ENCODE peak calls at places on chromosomes 1 and 21, in eight cellular contexts. One of them, this sample, is unnamed.

GRCh38 chr1:231748744-231749143 is 122.2 kb downstream of the DISC1 start:
- DNase-seq in COLO829: no peak
- DNase-seq in NCI-H2081: no peak
- DNase-seq in Jurkat, Clone E6-1: no peak
- DNase-seq in lower leg skin: no peak
- DNase-seq in NCI-H1436: no peak
- DNase-seq in stimulated activated effector memory CD8-positive, alpha-beta T cell treated with anti-CD3 and anti-CD28 coated beads, Interleukin-12 subunit alpha, Interleukin-12 subunit beta, amount 100 ng/mL, for 72 hours: no peak
- DNase-seq in HAP-1: no peak
- DNase-seq in this sample: peak

GRCh38 chr1:155269381-155269780 is 3.9 kb downstream of the CLK2 start:
- DNase-seq in COLO829: no peak
- DNase-seq in NCI-H2081: no peak
- DNase-seq in Jurkat, Clone E6-1: no peak
- DNase-seq in lower leg skin: no peak
- DNase-seq in NCI-H1436: no peak
- DNase-seq in stimulated activated effector memory CD8-positive, alpha-beta T cell treated with anti-CD3 and anti-CD28 coated beads, Interleukin-12 subunit alpha, Interleukin-12 subunit beta, amount 100 ng/mL, for 72 hours: no peak
- DNase-seq in HAP-1: no peak
- DNase-seq in this sample: no peak

GRCh38 chr1:188584119-188584518 is 1755.4 kb downstream of the PLA2G4A start:
- DNase-seq in COLO829: no peak
- DNase-seq in NCI-H2081: no peak
- DNase-seq in Jurkat, Clone E6-1: no peak
- DNase-seq in lower leg skin: no peak
- DNase-seq in NCI-H1436: no peak
- DNase-seq in stimulated activated effector memory CD8-positive, alpha-beta T cell treated with anti-CD3 and anti-CD28 coated beads, Interleukin-12 subunit alpha, Interleukin-12 subunit beta, amount 100 ng/mL, for 72 hours: no peak
- DNase-seq in HAP-1: no peak
- DNase-seq in this sample: no peak

GRCh38 chr1:116754203-116754977 is at the start of gene CD2:
- DNase-seq in COLO829: no peak
- DNase-seq in NCI-H2081: no peak
- DNase-seq in Jurkat, Clone E6-1: peak
- DNase-seq in lower leg skin: no peak
- DNase-seq in NCI-H1436: no peak
- DNase-seq in stimulated activated effector memory CD8-positive, alpha-beta T cell treated with anti-CD3 and anti-CD28 coated beads, Interleukin-12 subunit alpha, Interleukin-12 subunit beta, amount 100 ng/mL, for 72 hours: no peak
- DNase-seq in HAP-1: no peak
- DNase-seq in this sample: no peak

GRCh38 chr21:45788635-45789506 is 145.3 kb downstream of the PCBP3 start:
- DNase-seq in COLO829: no peak
- DNase-seq in NCI-H2081: no peak
- DNase-seq in Jurkat, Clone E6-1: no peak
- DNase-seq in lower leg skin: no peak
- DNase-seq in NCI-H1436: no peak
- DNase-seq in stimulated activated effector memory CD8-positive, alpha-beta T cell treated with anti-CD3 and anti-CD28 coated beads, Interleukin-12 subunit alpha, Interleukin-12 subunit beta, amount 100 ng/mL, for 72 hours: no peak
- DNase-seq in HAP-1: no peak
- DNase-seq in this sample: peak

GRCh38 chr1:229278120-229278741 is 7.3 kb downstream of the RAB4A start:
- DNase-seq in COLO829: no peak
- DNase-seq in NCI-H2081: no peak
- DNase-seq in Jurkat, Clone E6-1: no peak
- DNase-seq in lower leg skin: no peak
- DNase-seq in NCI-H1436: no peak
- DNase-seq in stimulated activated effector memory CD8-positive, alpha-beta T cell treated with anti-CD3 and anti-CD28 coated beads, Interleukin-12 subunit alpha, Interleukin-12 subunit beta, amount 100 ng/mL, for 72 hours: no peak
- DNase-seq in HAP-1: no peak
- DNase-seq in this sample: no peak

GRCh38 chr1:230866171-230866811 is 2.0 kb downstream of the C1orf198 start:
- DNase-seq in COLO829: no peak
- DNase-seq in NCI-H2081: no peak
- DNase-seq in Jurkat, Clone E6-1: no peak
- DNase-seq in lower leg skin: no peak
- DNase-seq in NCI-H1436: no peak
- DNase-seq in stimulated activated effector memory CD8-positive, alpha-beta T cell treated with anti-CD3 and anti-CD28 coated beads, Interleukin-12 subunit alpha, Interleukin-12 subunit beta, amount 100 ng/mL, for 72 hours: no peak
- DNase-seq in HAP-1: no peak
- DNase-seq in this sample: no peak

GRCh38 chr1:224707849-224708725 is 92.0 kb downstream of the CNIH3 start:
- DNase-seq in COLO829: peak
- DNase-seq in NCI-H2081: no peak
- DNase-seq in Jurkat, Clone E6-1: no peak
- DNase-seq in lower leg skin: no peak
- DNase-seq in NCI-H1436: no peak
- DNase-seq in stimulated activated effector memory CD8-positive, alpha-beta T cell treated with anti-CD3 and anti-CD28 coated beads, Interleukin-12 subunit alpha, Interleukin-12 subunit beta, amount 100 ng/mL, for 72 hours: no peak
- DNase-seq in HAP-1: no peak
- DNase-seq in this sample: peak

GRCh38 chr21:46431884-46432488 is 26.7 kb upstream of the DIP2A start:
- DNase-seq in COLO829: no peak
- DNase-seq in NCI-H2081: no peak
- DNase-seq in Jurkat, Clone E6-1: no peak
- DNase-seq in lower leg skin: no peak
- DNase-seq in NCI-H1436: no peak
- DNase-seq in stimulated activated effector memory CD8-positive, alpha-beta T cell treated with anti-CD3 and anti-CD28 coated beads, Interleukin-12 subunit alpha, Interleukin-12 subunit beta, amount 100 ng/mL, for 72 hours: no peak
- DNase-seq in HAP-1: no peak
- DNase-seq in this sample: no peak

GRCh38 chr1:3911521-3911845 is 11.4 kb upstream of the C1orf174 start:
- DNase-seq in COLO829: no peak
- DNase-seq in NCI-H2081: no peak
- DNase-seq in Jurkat, Clone E6-1: no peak
- DNase-seq in lower leg skin: no peak
- DNase-seq in NCI-H1436: no peak
- DNase-seq in stimulated activated effector memory CD8-positive, alpha-beta T cell treated with anti-CD3 and anti-CD28 coated beads, Interleukin-12 subunit alpha, Interleukin-12 subunit beta, amount 100 ng/mL, for 72 hours: no peak
- DNase-seq in HAP-1: no peak
- DNase-seq in this sample: no peak

This sample was measured in choroid plexus epithelial cell.